ENCODE peak calls at places on chromosome 12, in seven cellular contexts. One of them, this sample, is unnamed.

GRCh38 chr12:52715416-52715815 is 12.1 kb upstream of the KRT77 start:
- DNase-seq in HCT116: peak; percentile 16
- DNase-seq in GM23338: peak; percentile 72
- DNase-seq in Karpas-422: no peak
- DNase-seq in hepatocyte: no peak
- DNase-seq in GM23248: no peak
- DNase-seq in PC-9: no peak
- DNase-seq in this sample: peak; percentile 44

GRCh38 chr12:93707836-93708235 is 30.7 kb downstream of the CRADD start:
- DNase-seq in GM23248: peak; percentile 61
- DNase-seq in hepatocyte: no peak
- DNase-seq in PC-9: no peak
- DNase-seq in HCT116: peak; percentile 26
- DNase-seq in GM23338: no peak
- DNase-seq in Karpas-422: no peak
- DNase-seq in this sample: peak; percentile 72

GRCh38 chr12:39329015-39329414 is 113.9 kb downstream of the KIF21A start:
- DNase-seq in Karpas-422: no peak
- DNase-seq in hepatocyte: no peak
- DNase-seq in GM23338: no peak
- DNase-seq in PC-9: no peak
- DNase-seq in GM23248: peak; percentile 10
- DNase-seq in HCT116: no peak
- DNase-seq in this sample: peak; percentile 44

GRCh38 chr12:105257321-105257728 is 21.4 kb upstream of the APPL2 start:
- DNase-seq in PC-9: no peak
- DNase-seq in HCT116: no peak
- DNase-seq in Karpas-422: no peak
- DNase-seq in hepatocyte: no peak
- DNase-seq in GM23248: peak; percentile 92
- DNase-seq in GM23338: no peak
- DNase-seq in this sample: peak; percentile 81

GRCh38 chr12:57016348-57016747 is at the start of gene TAC3:
- DNase-seq in Karpas-422: no peak
- DNase-seq in PC-9: no peak
- DNase-seq in hepatocyte: no peak
- DNase-seq in HCT116: no peak
- DNase-seq in GM23248: no peak
- DNase-seq in GM23338: peak; percentile 69
- DNase-seq in this sample: no peak

GRCh38 chr12:7157391-7157790 is 27.2 kb downstream of the CLSTN3 start:
- DNase-seq in HCT116: no peak
- DNase-seq in PC-9: no peak
- DNase-seq in GM23248: no peak
- DNase-seq in Karpas-422: no peak
- DNase-seq in GM23338: no peak
- DNase-seq in hepatocyte: no peak
- DNase-seq in this sample: no peak

GRCh38 chr12:132955094-132955932 is 793 bp downstream of the ZNF605 start:
- DNase-seq in hepatocyte: peak; percentile 67
- DNase-seq in PC-9: peak; percentile 15
- DNase-seq in Karpas-422: peak; percentile 92
- DNase-seq in GM23248: peak; percentile 84
- DNase-seq in HCT116: no peak
- DNase-seq in GM23338: peak; percentile 52
- DNase-seq in this sample: peak; percentile 69

GRCh38 chr12:23493690-23494101 is 455.8 kb downstream of the SOX5 start:
- DNase-seq in HCT116: no peak
- DNase-seq in PC-9: no peak
- DNase-seq in GM23248: no peak
- DNase-seq in Karpas-422: no peak
- DNase-seq in hepatocyte: no peak
- DNase-seq in GM23338: no peak
- DNase-seq in this sample: no peak

DNA sequence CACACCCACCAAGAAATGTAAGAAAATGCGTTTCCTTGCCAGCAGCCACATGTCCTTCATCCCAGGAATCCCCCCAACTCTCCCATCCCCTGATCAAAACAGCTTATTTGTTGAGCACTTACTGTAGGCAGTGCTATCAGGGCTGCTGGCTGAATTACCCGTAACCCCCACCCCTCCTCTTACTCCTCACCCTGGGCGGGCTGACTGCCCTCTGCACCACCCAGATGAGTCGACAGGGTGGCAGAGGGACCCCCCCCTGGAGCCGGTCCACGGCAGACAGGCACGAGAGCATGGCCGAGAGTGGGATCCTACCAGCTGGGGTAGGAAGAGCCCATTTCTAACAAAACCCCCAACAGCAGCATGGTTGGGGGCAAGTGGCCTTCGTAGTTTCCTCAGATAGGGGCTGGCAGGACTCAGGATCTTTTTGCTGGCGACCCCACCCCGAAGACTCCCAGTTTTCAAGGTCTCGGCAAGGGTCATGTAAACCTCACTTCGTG is 1.1 kb upstream of the RHOF start:
- DNase-seq in GM23248: peak; percentile 54
- DNase-seq in PC-9: no peak
- DNase-seq in hepatocyte: no peak
- DNase-seq in GM23338: no peak
- DNase-seq in HCT116: no peak
- DNase-seq in Karpas-422: no peak
- DNase-seq in this sample: no peak
- H2AFZ ChIP-seq in GM23248: peak overlapping the region; percentile 24
- H2AFZ ChIP-seq in PC-9: no peak overlapping the region
- H2AFZ ChIP-seq in hepatocyte: no peak overlapping the region
- H2AFZ ChIP-seq in GM23338: no peak overlapping the region
- H2AFZ ChIP-seq in HCT116: no peak overlapping the region
- H2AFZ ChIP-seq in Karpas-422: peak overlapping the region; percentile 21
- H2AFZ ChIP-seq in this sample: peak overlapping the region; percentile 51

GRCh38 chr12:50517456-50518048 is 12.8 kb downstream of the DIP2B start:
- DNase-seq in GM23248: peak; percentile 65
- DNase-seq in GM23338: no peak
- DNase-seq in Karpas-422: peak; percentile 76
- DNase-seq in hepatocyte: no peak
- DNase-seq in PC-9: no peak
- DNase-seq in HCT116: no peak
- DNase-seq in this sample: no peak

GRCh38 chr12:50520808-50521207 is 16.0 kb downstream of the DIP2B start:
- DNase-seq in GM23248: no peak
- DNase-seq in GM23338: no peak
- DNase-seq in HCT116: no peak
- DNase-seq in Karpas-422: no peak
- DNase-seq in PC-9: no peak
- DNase-seq in hepatocyte: no peak
- DNase-seq in this sample: no peak

GRCh38 chr12:50523772-50524171 is 19.0 kb downstream of the DIP2B start:
- DNase-seq in hepatocyte: no peak
- DNase-seq in PC-9: no peak
- DNase-seq in GM23248: no peak
- DNase-seq in HCT116: no peak
- DNase-seq in Karpas-422: no peak
- DNase-seq in GM23338: no peak
- DNase-seq in this sample: no peak

GRCh38 chr12:50518129-50518528 is 13.3 kb downstream of the DIP2B start:
- DNase-seq in GM23338: no peak
- DNase-seq in PC-9: no peak
- DNase-seq in HCT116: no peak
- DNase-seq in hepatocyte: no peak
- DNase-seq in GM23248: no peak
- DNase-seq in Karpas-422: no peak
- DNase-seq in this sample: no peak

DNA sequence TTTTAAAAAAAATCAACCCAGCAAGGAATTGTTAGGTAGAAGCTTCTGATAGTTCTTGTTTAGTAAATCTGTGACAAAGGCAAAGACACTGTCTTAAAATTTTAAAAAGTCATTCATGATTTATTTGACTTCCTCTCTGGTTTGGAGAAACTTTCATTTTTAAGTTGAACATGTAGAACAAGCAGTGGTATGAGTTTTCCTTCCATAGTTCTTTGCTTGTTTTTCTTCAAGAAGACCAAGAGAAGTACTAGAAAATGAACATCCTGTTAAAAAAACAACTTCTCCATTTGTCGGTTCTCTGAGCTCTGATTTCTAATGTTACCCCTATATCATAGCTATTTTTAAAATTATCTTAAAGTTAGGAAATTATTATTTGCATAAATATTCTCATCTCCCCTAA is 15.6 kb downstream of the DIP2B start:
- DNase-seq in GM23338: no peak
- DNase-seq in Karpas-422: peak; percentile 68
- DNase-seq in GM23248: no peak
- DNase-seq in PC-9: no peak
- DNase-seq in hepatocyte: no peak
- DNase-seq in HCT116: no peak
- DNase-seq in this sample: no peak
- H3K9me2 ChIP-seq in GM23338: peaks cover 5% of the 10 kb centered on the region
- H3K9me2 ChIP-seq in Karpas-422: no peaks in the 10 kb centered on the region
- H3K9me2 ChIP-seq in GM23248: no peaks in the 10 kb centered on the region
- H3K9me2 ChIP-seq in PC-9: no peaks in the 10 kb centered on the region
- H3K9me2 ChIP-seq in hepatocyte: no peaks in the 10 kb centered on the region
- H3K9me2 ChIP-seq in HCT116: no peaks in the 10 kb centered on the region
- H3K9me2 ChIP-seq in this sample: no peaks in the 10 kb centered on the region

GRCh38 chr12:1559729-1560128 is 34.7 kb downstream of the FBXL14 start:
- DNase-seq in HCT116: no peak
- DNase-seq in hepatocyte: no peak
- DNase-seq in PC-9: no peak
- DNase-seq in Karpas-422: no peak
- DNase-seq in GM23248: no peak
- DNase-seq in GM23338: no peak
- DNase-seq in this sample: no peak
- H3K79me2 ChIP-seq in HCT116: no peaks in the 10 kb centered on the region
- H3K79me2 ChIP-seq in hepatocyte: no peaks in the 10 kb centered on the region
- H3K79me2 ChIP-seq in PC-9: no peaks in the 10 kb centered on the region
- H3K79me2 ChIP-seq in Karpas-422: no peaks in the 10 kb centered on the region
- H3K79me2 ChIP-seq in GM23248: peaks cover 100% of the 10 kb centered on the region
- H3K79me2 ChIP-seq in GM23338: no peaks in the 10 kb centered on the region
- H3K79me2 ChIP-seq in this sample: no peaks in the 10 kb centered on the region

DNA sequence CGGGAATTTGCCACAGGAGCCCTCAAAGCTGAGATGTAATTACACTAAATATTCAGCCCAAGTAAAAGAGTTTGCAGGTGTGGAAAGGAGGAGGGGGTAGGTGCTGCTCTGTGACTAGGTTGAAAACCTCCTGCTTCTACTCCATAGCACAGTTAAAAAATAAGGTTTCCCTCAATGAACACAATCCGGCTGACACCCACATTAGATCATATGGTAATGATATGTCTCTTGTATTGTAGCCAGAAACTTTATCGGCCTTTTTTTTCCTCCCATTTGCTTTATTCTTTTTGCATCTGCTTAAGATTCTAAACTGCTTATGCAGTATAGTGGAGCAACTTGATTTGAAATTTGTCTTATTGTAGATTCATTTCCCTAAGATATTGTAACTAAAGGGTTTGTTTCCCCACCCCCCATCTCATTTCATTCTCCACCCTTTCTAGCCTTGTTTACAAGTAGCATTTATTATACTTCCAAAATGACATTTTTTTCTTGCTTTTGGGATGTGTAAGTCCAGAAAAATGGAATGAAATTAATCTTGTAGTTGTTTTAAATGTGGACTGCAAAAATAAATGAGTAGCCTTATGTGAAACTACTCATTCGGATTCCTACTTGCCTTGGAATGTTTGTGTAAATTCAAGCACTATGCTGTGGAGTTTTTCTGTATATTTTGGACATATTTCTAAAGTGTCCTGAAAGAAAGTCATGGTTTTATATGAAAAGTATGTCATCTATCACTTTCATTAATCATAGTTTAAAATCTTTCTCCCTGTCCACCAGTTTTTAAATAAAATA is at the start of gene DCN:
- DNase-seq in GM23338: no peak
- DNase-seq in GM23248: peak; percentile 64
- DNase-seq in PC-9: no peak
- DNase-seq in HCT116: no peak
- DNase-seq in hepatocyte: no peak
- DNase-seq in Karpas-422: peak; percentile 86
- DNase-seq in this sample: no peak
- H2AFZ ChIP-seq in GM23338: peak within 1 kb of the TSS; percentile 2
- H2AFZ ChIP-seq in GM23248: peak within 1 kb of the TSS; percentile 64
- H2AFZ ChIP-seq in PC-9: peak within 1 kb of the TSS; percentile 36
- H2AFZ ChIP-seq in HCT116: no peak within 1 kb of the TSS
- H2AFZ ChIP-seq in hepatocyte: no peak within 1 kb of the TSS
- H2AFZ ChIP-seq in Karpas-422: no peak within 1 kb of the TSS
- H2AFZ ChIP-seq in this sample: no peak within 1 kb of the TSS

GRCh38 chr12:70327541-70327940 is 38.5 kb upstream of the KCNMB4 start:
- DNase-seq in GM23338: no peak
- DNase-seq in PC-9: no peak
- DNase-seq in HCT116: no peak
- DNase-seq in GM23248: no peak
- DNase-seq in hepatocyte: no peak
- DNase-seq in Karpas-422: no peak
- DNase-seq in this sample: no peak

GRCh38 chr12:70334742-70335141 is 31.3 kb upstream of the KCNMB4 start:
- DNase-seq in HCT116: no peak
- DNase-seq in PC-9: no peak
- DNase-seq in GM23248: no peak
- DNase-seq in hepatocyte: no peak
- DNase-seq in GM23338: no peak
- DNase-seq in Karpas-422: no peak
- DNase-seq in this sample: no peak

DNA sequence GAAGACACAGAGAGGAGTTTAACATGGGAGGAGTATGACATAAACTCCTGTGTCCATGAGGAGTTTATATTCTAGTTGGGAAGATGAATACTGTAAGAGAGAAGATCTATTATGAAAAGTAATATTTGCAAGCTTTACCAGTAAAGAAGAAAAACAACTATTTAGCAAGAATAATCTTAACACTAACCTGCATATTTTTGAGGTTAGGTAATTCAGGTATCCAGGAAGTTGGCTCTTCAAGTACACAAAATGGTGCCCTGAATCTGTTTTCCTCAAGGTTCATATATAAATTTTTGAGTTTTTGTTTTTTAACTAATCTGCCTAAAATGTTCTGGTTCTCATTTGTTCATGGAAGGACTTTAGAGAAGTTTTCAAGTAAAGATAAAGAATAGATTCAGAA is 33.9 kb upstream of the KCNMB4 start:
- DNase-seq in GM23338: peak; percentile 16
- DNase-seq in HCT116: no peak
- DNase-seq in PC-9: no peak
- DNase-seq in Karpas-422: no peak
- DNase-seq in hepatocyte: no peak
- DNase-seq in GM23248: no peak
- DNase-seq in this sample: no peak
- H3K9me2 ChIP-seq in GM23338: no peaks in the 10 kb centered on the region
- H3K9me2 ChIP-seq in HCT116: no peaks in the 10 kb centered on the region
- H3K9me2 ChIP-seq in PC-9: no peaks in the 10 kb centered on the region
- H3K9me2 ChIP-seq in Karpas-422: no peaks in the 10 kb centered on the region
- H3K9me2 ChIP-seq in hepatocyte: no peaks in the 10 kb centered on the region
- H3K9me2 ChIP-seq in GM23248: no peaks in the 10 kb centered on the region
- H3K9me2 ChIP-seq in this sample: no peaks in the 10 kb centered on the region

DNA sequence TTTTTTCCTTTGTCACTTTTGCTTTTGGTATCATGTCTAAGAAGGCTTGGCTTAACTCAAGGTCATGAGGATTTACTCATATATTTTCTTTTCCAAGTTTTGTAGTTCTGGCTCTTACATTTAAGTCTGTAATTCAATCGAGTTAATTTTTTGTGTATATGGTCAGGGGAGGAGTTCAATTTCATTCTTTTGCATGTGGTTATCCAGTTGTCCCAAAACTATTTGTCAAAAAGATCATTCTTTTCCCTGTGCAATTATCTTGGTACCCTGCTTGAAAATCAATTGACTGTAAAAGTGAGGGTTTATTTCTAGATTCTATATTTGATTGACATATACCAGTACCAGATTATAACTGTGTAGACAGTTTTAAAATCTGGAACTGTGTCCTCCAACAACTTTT is 10.2 kb downstream of the USP15 start:
- DNase-seq in Karpas-422: no peak
- DNase-seq in hepatocyte: no peak
- DNase-seq in GM23338: no peak
- DNase-seq in GM23248: no peak
- DNase-seq in HCT116: no peak
- DNase-seq in PC-9: no peak
- DNase-seq in this sample: no peak
- H3K79me2 ChIP-seq in Karpas-422: peaks cover 100% of the 10 kb centered on the region
- H3K79me2 ChIP-seq in hepatocyte: peaks cover 98% of the 10 kb centered on the region
- H3K79me2 ChIP-seq in GM23338: peaks cover 97% of the 10 kb centered on the region
- H3K79me2 ChIP-seq in GM23248: peaks cover 100% of the 10 kb centered on the region
- H3K79me2 ChIP-seq in HCT116: peaks cover 100% of the 10 kb centered on the region
- H3K79me2 ChIP-seq in PC-9: peaks cover 99% of the 10 kb centered on the region
- H3K79me2 ChIP-seq in this sample: peaks cover 100% of the 10 kb centered on the region